ENCODE peak calls at places on chromosomes 2 and 18, in five cellular contexts. H, L, C, S and Y are unnamed samples.

GRCh38 chr18:73924316-73924715 is 223.3 kb downstream of the FBXO15 start:
- DNase-seq in H (no peak), L (no peak), C (no peak), S (no peak), Y (no peak)

GRCh38 chr2:236917164-236917563 is 168.5 kb upstream of the COPS8 start:
- DNase-seq in H (no peak), L (no peak), C (no peak), S (no peak), Y (no peak)

GRCh38 chr2:216447293-216447692 is 35.0 kb downstream of the SMARCAL1 start:
- DNase-seq in H (no peak), L (peak), C (no peak), S (no peak), Y (no peak)

GRCh38 chr2:127599211-127599610 is 46.7 kb upstream of the GPR17 start:
- DNase-seq in H (no peak), L (no peak), C (no peak), S (peak), Y (no peak)

GRCh38 chr2:36965751-36966369 is 476 bp downstream of the STRN start:
- DNase-seq in H (peak), L (peak), C (peak), S (peak), Y (peak)

GRCh38 chr2:195861821-195862220 is 204.8 kb downstream of the SLC39A10 start:
- DNase-seq in H (no peak), L (no peak), C (no peak), S (peak), Y (no peak)

GRCh38 chr18:34710430-34711386 is 610 bp downstream of the DTNA start:
- DNase-seq in H (no peak), L (no peak), C (no peak), S (peak), Y (no peak)

GRCh38 chr18:37253424-37254255 is 312.0 kb downstream of the CELF4 start:
- DNase-seq in H (peak), L (peak), C (peak), S (no peak), Y (no peak)

GRCh38 chr2:165933211-165933610 is 20.4 kb downstream of the TTC21B start:
- DNase-seq in H (no peak), L (no peak), C (no peak), S (no peak), Y (no peak)

GRCh38 chr2:223815186-223815883 is 22.0 kb downstream of the AP1S3 start:
- DNase-seq in H (no peak), L (no peak), C (no peak), S (peak), Y (no peak)

GRCh38 chr2:85799215-85799956 is 45.6 kb downstream of the ATOH8 start:
- DNase-seq in H (no peak), L (no peak), C (no peak), S (no peak), Y (peak)

GRCh38 chr2:13884271-13884976 is 748.1 kb upstream of the LRATD1 start:
- DNase-seq in H (no peak), L (no peak), C (no peak), S (peak), Y (no peak)

GRCh38 chr2:26191316-26192159 is 18.6 kb downstream of the GAREM2 start:
- DNase-seq in H (no peak), L (no peak), C (no peak), S (no peak), Y (no peak)

GRCh38 chr2:30492619-30493018 is 45.6 kb downstream of the LCLAT1 start:
- DNase-seq in H (no peak), L (no peak), C (no peak), S (no peak), Y (no peak)

GRCh38 chr2:114213808-114214207 is 228.6 kb upstream of the DPP10 start:
- DNase-seq in H (no peak), L (no peak), C (no peak), S (no peak), Y (no peak)

GRCh38 chr2:158501301-158501700 is 44.5 kb downstream of the PKP4 start:
- DNase-seq in H (no peak), L (no peak), C (peak), S (no peak), Y (no peak)

GRCh38 chr2:107988108-107988507 is 1.8 kb downstream of the SLC5A7 start:
- DNase-seq in H (no peak), L (no peak), C (no peak), S (no peak), Y (no peak)

GRCh38 chr2:111684611-111685010 is 199.4 kb downstream of the ANAPC1 start:
- DNase-seq in H (no peak), L (no peak), C (no peak), S (no peak), Y (no peak)

GRCh38 chr2:37855283-37856041 is 69.6 kb upstream of the RMDN2 start:
- DNase-seq in H (no peak), L (no peak), C (no peak), S (peak), Y (no peak)

GRCh38 chr2:129922571-129923264 is 56.7 kb upstream of the RAB6C start:
- DNase-seq in H (no peak), L (no peak), C (no peak), S (no peak), Y (no peak)

GRCh38 chr2:205188516-205189138 is 493.7 kb upstream of the NRP2 start:
- DNase-seq in H (peak), L (no peak), C (no peak), S (peak), Y (peak)

GRCh38 chr18:63960891-63961290 is 9.0 kb upstream of the SERPINB8 start:
- DNase-seq in H (no peak), L (no peak), C (no peak), S (no peak), Y (no peak)

GRCh38 chr2:134354611-134355010 is 100.7 kb downstream of the MGAT5 start:
- DNase-seq in H (no peak), L (no peak), C (no peak), S (no peak), Y (no peak)

GRCh38 chr2:105450495-105450894 is 51.6 kb upstream of the FHL2 start:
- DNase-seq in H (no peak), L (no peak), C (no peak), S (no peak), Y (no peak)

GRCh38 chr2:171086352-171087290 is 74.1 kb downstream of the TLK1 start:
- DNase-seq in H (peak), L (peak), C (peak), S (peak), Y (peak)

GRCh38 chr18:69885841-69886531 is 61.7 kb downstream of the CD226 start:
- DNase-seq in H (no peak), L (no peak), C (peak), S (no peak), Y (no peak)

GRCh38 chr2:130156624-130157004 is 11.7 kb upstream of the CCDC74B start:
- DNase-seq in H (no peak), L (no peak), C (no peak), S (no peak), Y (no peak)

GRCh38 chr2:207423886-207424285 is 105.9 kb upstream of the CREB1 start:
- DNase-seq in H (no peak), L (no peak), C (no peak), S (peak), Y (no peak)

GRCh38 chr2:28093768-28094167 is 203.2 kb downstream of the BABAM2 start:
- DNase-seq in H (no peak), L (no peak), C (no peak), S (no peak), Y (no peak)

GRCh38 chr2:208643145-208643544 is 236.6 kb downstream of the PTH2R start:
- DNase-seq in H (no peak), L (no peak), C (no peak), S (no peak), Y (no peak)

GRCh38 chr2:226611944-226612318 is 187.7 kb downstream of the IRS1 start:
- DNase-seq in H (no peak), L (no peak), C (no peak), S (peak), Y (no peak)

GRCh38 chr2:175203621-175204496 is 22.3 kb upstream of the ATP5MC3 start:
- DNase-seq in H (peak), L (peak), C (peak), S (peak), Y (peak)

GRCh38 chr18:59540356-59540755 is 156.9 kb downstream of the CCBE1 start:
- DNase-seq in H (no peak), L (no peak), C (no peak), S (no peak), Y (no peak)

GRCh38 chr2:118443596-118443995 is 355.3 kb downstream of the INSIG2 start:
- DNase-seq in H (no peak), L (no peak), C (no peak), S (peak), Y (no peak)

GRCh38 chr2:179985163-179985820 is 21.8 kb downstream of the CWC22 start:
- DNase-seq in H (no peak), L (no peak), C (no peak), S (no peak), Y (no peak)

GRCh38 chr2:82834893-82835292 is 1624.2 kb downstream of the SUCLG1 start:
- DNase-seq in H (no peak), L (no peak), C (no peak), S (no peak), Y (no peak)

GRCh38 chr2:108363900-108364225 is 13.9 kb upstream of the SULT1C4 start:
- DNase-seq in H (no peak), L (no peak), C (no peak), S (no peak), Y (no peak)

GRCh38 chr2:85291425-85292023 is 36.3 kb downstream of the TGOLN2 start:
- DNase-seq in H (no peak), L (no peak), C (no peak), S (no peak), Y (no peak)

GRCh38 chr2:197852127-197852526 is 47.7 kb downstream of the PLCL1 start:
- DNase-seq in H (no peak), L (no peak), C (no peak), S (no peak), Y (no peak)

DNA sequence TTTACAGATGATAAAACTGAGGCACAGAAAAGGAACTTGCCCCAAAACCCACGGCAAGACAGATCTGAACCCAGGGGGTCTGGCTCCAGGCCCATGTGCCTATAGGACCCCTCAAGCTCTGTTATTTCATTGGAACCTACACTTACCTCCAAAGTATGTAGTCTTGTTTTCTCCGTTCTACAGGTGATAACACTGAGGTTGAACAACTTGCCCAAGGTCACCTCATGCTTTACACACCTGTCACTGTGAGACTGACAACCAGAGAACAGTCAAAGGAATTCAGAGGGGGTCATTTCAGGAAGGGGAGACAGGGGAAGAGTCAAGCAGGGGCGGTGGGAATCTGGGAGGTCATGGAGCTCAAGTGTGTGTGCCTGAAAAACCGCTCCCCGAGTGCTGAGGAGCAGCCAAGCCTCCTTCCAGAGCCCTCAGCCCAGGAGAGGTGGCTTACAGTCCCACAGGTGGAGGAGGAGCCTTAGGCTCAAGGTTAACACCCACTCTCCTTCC is 47.7 kb downstream of the SERTAD2 start:
- DNase-seq in H (no peak), L (no peak), C (no peak), S (no peak), Y (no peak)
- TF ChIP-seq CTCF in H (no peak), L (no peak), C (no peak), S (no peak), Y (no peak)

GRCh38 chr2:35116151-35116550 is 1239.4 kb upstream of the CRIM1 start:
- DNase-seq in H (no peak), L (no peak), C (no peak), S (no peak), Y (no peak)

GRCh38 chr2:35114765-35115164 is 1240.8 kb upstream of the CRIM1 start:
- DNase-seq in H (peak), L (peak), C (no peak), S (no peak), Y (no peak)
- TF ChIP-seq CTCF in H (peak), L (no peak), C (no peak), S (no peak), Y (no peak)

DNA sequence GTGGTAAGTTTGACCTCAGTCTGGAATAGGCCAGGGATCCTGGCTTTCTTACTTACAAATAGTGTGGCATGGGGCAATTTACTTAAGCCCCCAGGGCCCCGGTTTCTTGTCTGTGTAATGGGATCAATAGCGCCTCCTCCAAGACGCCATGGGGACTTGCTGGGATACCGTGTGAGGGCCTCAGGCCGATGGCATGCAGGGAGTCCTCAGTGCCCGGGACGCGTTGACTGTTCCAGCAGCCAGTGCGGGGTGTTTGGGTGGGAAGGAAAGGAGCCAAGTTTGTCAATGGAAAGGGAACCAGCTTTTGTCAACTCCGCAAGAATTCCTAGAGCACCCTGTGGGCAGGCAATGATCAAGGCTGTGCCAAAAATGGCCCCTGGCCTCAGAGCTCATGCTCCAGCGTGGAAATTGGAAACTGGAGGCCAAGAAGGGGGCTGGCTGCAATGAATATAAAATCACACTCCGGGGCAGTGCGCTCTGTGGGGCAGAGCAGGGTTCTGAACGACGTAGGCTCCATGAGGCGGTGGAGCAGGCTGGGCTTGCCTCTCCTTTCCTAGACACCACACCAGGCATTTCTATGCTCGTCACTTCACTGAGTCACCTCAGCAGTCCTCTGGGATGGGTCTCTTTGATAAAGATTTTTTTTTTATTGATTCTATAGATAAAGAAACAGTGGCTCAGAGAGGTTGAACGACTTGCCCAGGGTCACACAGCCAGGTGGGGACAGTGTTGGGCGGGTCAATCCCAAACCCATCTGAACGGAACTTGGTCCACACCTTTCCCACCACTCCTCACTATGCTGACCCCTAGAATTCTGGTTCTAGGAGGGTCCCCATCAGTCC is 56.7 kb upstream of the ASAP2 start:
- DNase-seq in H (no peak), L (no peak), C (no peak), S (no peak), Y (no peak)
- TF ChIP-seq CTCF in H (no peak), L (no peak), C (no peak), S (no peak), Y (no peak)

GRCh38 chr2:239275871-239276812 is 124.7 kb downstream of the HDAC4 start:
- DNase-seq in H (peak), L (no peak), C (no peak), S (peak), Y (peak)

GRCh38 chr2:239276813-239277193 is 124.0 kb downstream of the HDAC4 start:
- DNase-seq in H (peak), L (no peak), C (no peak), S (no peak), Y (no peak)

GRCh38 chr2:239274391-239275001 is 126.3 kb downstream of the HDAC4 start:
- DNase-seq in H (peak), L (no peak), C (no peak), S (peak), Y (peak)

GRCh38 chr2:239273280-239274234 is 127.3 kb downstream of the HDAC4 start:
- DNase-seq in H (no peak), L (no peak), C (no peak), S (no peak), Y (peak)

DNA sequence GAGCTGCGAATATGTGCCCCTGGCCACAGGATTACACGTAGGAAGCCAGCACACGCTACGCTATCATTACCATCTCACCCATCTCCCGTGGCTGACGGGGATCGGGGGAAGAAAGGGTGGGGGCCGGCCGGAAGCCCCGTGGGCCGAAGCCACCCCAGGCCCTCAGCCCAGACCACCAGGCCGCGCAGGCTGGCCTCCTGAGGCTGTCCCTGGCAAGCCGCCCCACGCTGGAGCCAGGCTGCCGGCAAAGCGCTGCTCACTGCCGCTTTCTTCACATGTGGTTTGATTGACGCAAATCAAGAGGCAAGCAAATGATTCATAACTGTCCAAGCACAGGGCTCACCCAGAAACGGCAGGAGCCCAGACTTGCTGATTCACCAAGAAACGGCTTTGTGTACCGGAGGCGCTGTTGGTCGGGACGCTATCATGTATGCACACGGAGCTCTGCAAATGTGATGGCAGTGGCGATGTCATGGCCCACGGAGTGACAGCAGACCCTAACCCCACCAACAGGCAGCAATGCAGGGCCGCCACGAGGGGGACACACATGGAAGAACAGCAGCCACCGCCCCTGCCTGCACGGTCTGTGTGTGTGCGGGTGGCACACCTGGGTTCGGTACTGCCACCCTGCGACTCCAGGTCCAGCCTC is 125.7 kb downstream of the HDAC4 start:
- DNase-seq in H (no peak), L (no peak), C (peak), S (peak), Y (peak)
- TF ChIP-seq CTCF in H (no peak), L (no peak), C (no peak), S (no peak), Y (no peak)